ENCODE peak calls at places on chromosome 4, in six cellular contexts. One of them, this sample, is unnamed.

GRCh38 chr4:124863039-124863545 is 150.6 kb upstream of the ANKRD50 start:
- DNase-seq in GM12865: no peak
- DNase-seq in OCI-LY7: no peak
- DNase-seq in GM12864: no peak
- DNase-seq in neural crest cell: no peak
- DNase-seq in pancreas: no peak
- DNase-seq in this sample: no peak

GRCh38 chr4:48665555-48666186 is 114.4 kb downstream of the FRYL start:
- DNase-seq in GM12865: no peak
- DNase-seq in OCI-LY7: no peak
- DNase-seq in GM12864: no peak
- DNase-seq in neural crest cell: no peak
- DNase-seq in pancreas: no peak
- DNase-seq in this sample: no peak

GRCh38 chr4:42570221-42570620 is 86.7 kb downstream of the ATP8A1 start:
- DNase-seq in GM12865: no peak
- DNase-seq in OCI-LY7: no peak
- DNase-seq in GM12864: no peak
- DNase-seq in neural crest cell: no peak
- DNase-seq in pancreas: peak
- DNase-seq in this sample: no peak

GRCh38 chr4:56160631-56161030 is 211.9 kb downstream of the CEP135 start:
- DNase-seq in GM12865: no peak
- DNase-seq in OCI-LY7: no peak
- DNase-seq in GM12864: no peak
- DNase-seq in neural crest cell: no peak
- DNase-seq in pancreas: no peak
- DNase-seq in this sample: no peak

GRCh38 chr4:138609943-138610350 is 367.8 kb upstream of the SLC7A11 start:
- DNase-seq in GM12865: no peak
- DNase-seq in OCI-LY7: no peak
- DNase-seq in GM12864: no peak
- DNase-seq in neural crest cell: no peak
- DNase-seq in pancreas: no peak
- DNase-seq in this sample: peak

GRCh38 chr4:109433281-109434006 is at the start of gene SEC24B:
- DNase-seq in GM12865: peak
- DNase-seq in OCI-LY7: peak
- DNase-seq in GM12864: peak
- DNase-seq in neural crest cell: peak
- DNase-seq in pancreas: peak
- DNase-seq in this sample: peak

GRCh38 chr4:26490111-26490979 is at the start of gene CCKAR:
- DNase-seq in GM12865: no peak
- DNase-seq in OCI-LY7: no peak
- DNase-seq in GM12864: no peak
- DNase-seq in neural crest cell: no peak
- DNase-seq in pancreas: no peak
- DNase-seq in this sample: no peak

GRCh38 chr4:3524349-3524748 is 7.9 kb downstream of the LRPAP1 start:
- DNase-seq in GM12865: no peak
- DNase-seq in OCI-LY7: no peak
- DNase-seq in GM12864: no peak
- DNase-seq in neural crest cell: no peak
- DNase-seq in pancreas: no peak
- DNase-seq in this sample: no peak

GRCh38 chr4:617644-618330 is 7.6 kb upstream of the PDE6B start:
- DNase-seq in GM12865: no peak
- DNase-seq in OCI-LY7: no peak
- DNase-seq in GM12864: no peak
- DNase-seq in neural crest cell: no peak
- DNase-seq in pancreas: no peak
- DNase-seq in this sample: no peak

GRCh38 chr4:6633091-6633906 is 7.2 kb upstream of the MRFAP1 start:
- DNase-seq in GM12865: no peak
- DNase-seq in OCI-LY7: peak
- DNase-seq in GM12864: no peak
- DNase-seq in neural crest cell: no peak
- DNase-seq in pancreas: no peak
- DNase-seq in this sample: no peak

GRCh38 chr4:78864405-78865024 is 74.7 kb downstream of the PAQR3 start:
- DNase-seq in GM12865: peak
- DNase-seq in OCI-LY7: peak
- DNase-seq in GM12864: peak
- DNase-seq in neural crest cell: no peak
- DNase-seq in pancreas: no peak
- DNase-seq in this sample: peak

GRCh38 chr4:40606239-40606767 is 23.4 kb downstream of the RBM47 start:
- DNase-seq in GM12865: no peak
- DNase-seq in OCI-LY7: peak
- DNase-seq in GM12864: no peak
- DNase-seq in neural crest cell: no peak
- DNase-seq in pancreas: no peak
- DNase-seq in this sample: no peak

GRCh38 chr4:164210377-164210776 is 543.6 kb upstream of the SMIM31 start:
- DNase-seq in GM12865: no peak
- DNase-seq in OCI-LY7: no peak
- DNase-seq in GM12864: no peak
- DNase-seq in neural crest cell: no peak
- DNase-seq in pancreas: no peak
- DNase-seq in this sample: no peak

DNA sequence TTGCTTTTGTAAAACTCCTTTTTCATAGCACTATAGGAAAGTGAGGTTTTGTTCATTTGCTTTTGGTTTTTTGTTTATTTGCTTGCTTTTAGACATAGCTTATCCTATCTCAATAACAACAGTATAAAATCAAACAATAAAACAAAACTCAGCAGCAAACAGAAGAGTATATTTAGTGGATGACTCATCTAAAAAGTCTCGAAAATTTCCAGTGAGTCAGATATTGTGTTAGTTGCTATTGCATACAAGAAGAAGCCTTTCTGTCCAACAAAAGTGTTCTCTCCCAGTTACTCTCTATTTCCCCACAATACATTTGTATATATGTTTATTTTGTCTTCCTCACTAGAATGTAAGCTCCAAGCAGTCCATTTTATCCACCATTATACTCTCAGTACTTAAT is 36.0 kb upstream of the NPNT start:
- DNase-seq in GM12865: peak
- DNase-seq in OCI-LY7: no peak
- DNase-seq in GM12864: no peak
- DNase-seq in neural crest cell: no peak
- DNase-seq in pancreas: no peak
- DNase-seq in this sample: no peak
- TF ChIP-seq CTCF in GM12865: no peak
- TF ChIP-seq CTCF in OCI-LY7: no peak
- TF ChIP-seq CTCF in GM12864: no peak
- TF ChIP-seq CTCF in neural crest cell: no peak
- TF ChIP-seq CTCF in pancreas: no peak
- TF ChIP-seq CTCF in this sample: no peak

DNA sequence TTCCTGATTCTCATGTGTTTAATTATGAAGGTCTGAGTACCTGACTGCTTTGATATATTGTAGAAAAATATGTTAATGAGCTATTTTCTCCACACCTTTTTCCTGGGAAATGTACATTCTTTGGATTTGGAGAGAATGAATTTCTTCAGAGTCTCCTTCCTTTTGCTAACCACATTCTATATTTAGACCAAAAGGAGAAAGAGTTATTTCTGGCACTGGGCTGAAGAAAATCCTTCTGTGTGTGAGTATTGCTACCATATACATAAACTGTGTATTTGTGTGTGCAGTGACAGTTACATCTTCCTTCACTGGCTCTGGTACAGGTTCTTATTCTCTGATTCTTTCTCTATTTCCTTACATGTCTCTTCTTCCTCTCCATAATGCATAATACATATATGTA is 44.5 kb upstream of the PGRMC2 start:
- DNase-seq in GM12865: no peak
- DNase-seq in OCI-LY7: no peak
- DNase-seq in GM12864: no peak
- DNase-seq in neural crest cell: no peak
- DNase-seq in pancreas: no peak
- DNase-seq in this sample: no peak
- TF ChIP-seq CTCF in GM12865: no peak
- TF ChIP-seq CTCF in OCI-LY7: no peak
- TF ChIP-seq CTCF in GM12864: no peak
- TF ChIP-seq CTCF in neural crest cell: no peak
- TF ChIP-seq CTCF in pancreas: no peak
- TF ChIP-seq CTCF in this sample: no peak

GRCh38 chr4:86744570-86744969 is 104.6 kb downstream of the SLC10A6 start:
- DNase-seq in GM12865: no peak
- DNase-seq in OCI-LY7: no peak
- DNase-seq in GM12864: no peak
- DNase-seq in neural crest cell: no peak
- DNase-seq in pancreas: no peak
- DNase-seq in this sample: no peak
- TF ChIP-seq CTCF in GM12865: no peak
- TF ChIP-seq CTCF in OCI-LY7: no peak
- TF ChIP-seq CTCF in GM12864: no peak
- TF ChIP-seq CTCF in neural crest cell: no peak
- TF ChIP-seq CTCF in pancreas: no peak
- TF ChIP-seq CTCF in this sample: no peak

GRCh38 chr4:169184236-169184635 is 86.5 kb downstream of the SH3RF1 start:
- DNase-seq in GM12865: no peak
- DNase-seq in OCI-LY7: no peak
- DNase-seq in GM12864: no peak
- DNase-seq in neural crest cell: no peak
- DNase-seq in pancreas: no peak
- DNase-seq in this sample: no peak

GRCh38 chr4:169188204-169188603 is 82.6 kb downstream of the SH3RF1 start:
- DNase-seq in GM12865: no peak
- DNase-seq in OCI-LY7: no peak
- DNase-seq in GM12864: no peak
- DNase-seq in neural crest cell: no peak
- DNase-seq in pancreas: no peak
- DNase-seq in this sample: no peak

GRCh38 chr4:169183581-169183980 is 87.2 kb downstream of the SH3RF1 start:
- DNase-seq in GM12865: no peak
- DNase-seq in OCI-LY7: no peak
- DNase-seq in GM12864: no peak
- DNase-seq in neural crest cell: no peak
- DNase-seq in pancreas: no peak
- DNase-seq in this sample: no peak

GRCh38 chr4:169184686-169185085 is 86.1 kb downstream of the SH3RF1 start:
- DNase-seq in GM12865: no peak
- DNase-seq in OCI-LY7: no peak
- DNase-seq in GM12864: no peak
- DNase-seq in neural crest cell: no peak
- DNase-seq in pancreas: no peak
- DNase-seq in this sample: no peak

DNA sequence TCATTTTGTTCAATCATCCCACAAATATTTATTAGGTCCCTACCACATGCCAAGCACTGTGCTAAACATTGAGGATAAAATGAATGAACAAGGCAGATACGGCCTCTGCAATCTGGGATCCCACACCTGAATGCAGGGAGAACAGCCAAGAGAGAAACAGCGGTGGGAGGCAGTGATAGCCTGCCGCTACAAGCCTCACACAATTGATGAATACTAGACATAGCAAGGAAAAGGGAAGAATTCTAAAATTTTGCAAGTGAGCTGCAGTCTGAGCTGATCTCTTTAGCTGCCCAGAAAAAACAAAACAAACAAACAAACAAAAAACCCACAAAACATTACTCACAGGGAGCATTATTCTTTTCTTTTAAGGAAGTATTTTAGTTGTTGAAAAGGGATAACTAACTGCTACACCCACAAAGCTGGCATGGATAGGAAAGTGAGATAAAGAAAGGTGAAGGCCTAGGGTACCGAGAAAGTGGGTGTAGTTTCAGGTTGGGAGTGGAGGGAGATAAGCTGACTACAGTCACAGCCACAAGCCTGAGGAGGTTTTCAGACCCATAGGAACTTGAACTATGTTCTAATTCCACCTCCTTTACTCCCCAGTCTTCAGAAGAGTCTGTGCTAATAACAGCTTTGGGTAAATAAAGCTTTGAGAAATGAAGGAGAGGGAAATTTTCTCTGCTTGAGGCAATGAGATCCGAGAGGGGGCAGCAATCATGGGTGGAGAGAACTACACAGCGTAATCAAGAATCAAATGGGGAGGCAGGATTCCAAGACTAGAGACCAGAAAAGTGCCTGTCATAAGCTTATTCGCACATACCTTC is 85.4 kb downstream of the SH3RF1 start:
- DNase-seq in GM12865: no peak
- DNase-seq in OCI-LY7: no peak
- DNase-seq in GM12864: no peak
- DNase-seq in neural crest cell: no peak
- DNase-seq in pancreas: no peak
- DNase-seq in this sample: no peak
- TF ChIP-seq CTCF in GM12865: no peak
- TF ChIP-seq CTCF in OCI-LY7: no peak
- TF ChIP-seq CTCF in GM12864: no peak
- TF ChIP-seq CTCF in neural crest cell: no peak
- TF ChIP-seq CTCF in pancreas: no peak
- TF ChIP-seq CTCF in this sample: no peak

This sample was measured in GM20000.